ENCODE peak calls at places on chromosome 7, in seven cellular contexts. G is osteocyte, S is nephron progenitor cell, J is psoas muscle, E is left lung, T is mammary epithelial cell, W is heart left ventricle. Z is an unnamed sample.

GRCh38 chr7:30816291-30817059 is 45.3 kb downstream of the MINDY4 start:
- DNase-seq in J (peak; percentile 60), S (no peak), G (peak; percentile 66), T (no peak), E (no peak), W (no peak), Z (no peak)

GRCh38 chr7:32347244-32347828 is 142.8 kb downstream of the LSM5 start:
- DNase-seq in E (no peak), J (no peak), S (peak; percentile 46), G (no peak), T (no peak), W (no peak), Z (no peak)

GRCh38 chr7:23072043-23072442 is 33.5 kb upstream of the KLHL7 start:
- DNase-seq in G (no peak), S (no peak), W (no peak), E (no peak), J (no peak), T (no peak), Z (no peak)

GRCh38 chr7:30040938-30041337 is 12.7 kb downstream of the PLEKHA8 start:
- DNase-seq in S (no peak), G (no peak), W (no peak), E (no peak), J (no peak), T (no peak), Z (no peak)

GRCh38 chr7:20284398-20285143 is 46.1 kb upstream of the ITGB8 start:
- DNase-seq in T (peak; percentile 75), E (no peak), G (no peak), J (no peak), W (no peak), S (no peak), Z (no peak)

GRCh38 chr7:155119801-155120382 is 49.8 kb downstream of the HTR5A start:
- DNase-seq in W (no peak), J (no peak), S (no peak), G (no peak), T (no peak), E (no peak), Z (no peak)

GRCh38 chr7:116524609-116525297 is at the start of gene CAV1:
- DNase-seq in S (peak; percentile 44), J (peak; percentile 83), T (peak; percentile 98), E (peak; percentile 78), G (peak; percentile 96), W (peak; percentile 91), Z (peak; percentile 39)

GRCh38 chr7:11458736-11459483 is 373.1 kb downstream of the THSD7A start:
- DNase-seq in E (no peak), J (no peak), G (no peak), S (no peak), T (peak; percentile 71), W (no peak), Z (no peak)

GRCh38 chr7:150428671-150429451 is 21.6 kb upstream of the GIMAP8 start:
- DNase-seq in E (peak; percentile 57), T (peak; percentile 82), G (peak; percentile 85), W (no peak), J (no peak), S (no peak), Z (no peak)

GRCh38 chr7:64849250-64849923 is 53.7 kb upstream of the ZNF273 start:
- DNase-seq in E (no peak), J (peak; percentile 37), G (no peak), T (peak; percentile 94), S (no peak), W (no peak), Z (no peak)

GRCh38 chr7:157547102-157547501 is 210.3 kb downstream of the DNAJB6 start:
- DNase-seq in W (no peak), G (no peak), E (peak; percentile 10), J (no peak), T (no peak), S (no peak), Z (no peak)

GRCh38 chr7:78039791-78040776 is 241.5 kb downstream of the PHTF2 start:
- DNase-seq in E (no peak), S (no peak), T (no peak), G (no peak), J (peak; percentile 23), W (peak; percentile 71), Z (peak; percentile 63)

GRCh38 chr7:84548366-84549085 is 353.9 kb upstream of the SEMA3A start:
- DNase-seq in G (no peak), J (no peak), W (no peak), E (no peak), T (peak; percentile 9), S (no peak), Z (no peak)

GRCh38 chr7:151114151-151115090 is 28.1 kb downstream of the AGAP3 start:
- DNase-seq in G (no peak), T (peak; percentile 80), E (peak; percentile 62), S (peak; percentile 56), J (no peak), W (peak; percentile 57), Z (peak; percentile 49)

DNA sequence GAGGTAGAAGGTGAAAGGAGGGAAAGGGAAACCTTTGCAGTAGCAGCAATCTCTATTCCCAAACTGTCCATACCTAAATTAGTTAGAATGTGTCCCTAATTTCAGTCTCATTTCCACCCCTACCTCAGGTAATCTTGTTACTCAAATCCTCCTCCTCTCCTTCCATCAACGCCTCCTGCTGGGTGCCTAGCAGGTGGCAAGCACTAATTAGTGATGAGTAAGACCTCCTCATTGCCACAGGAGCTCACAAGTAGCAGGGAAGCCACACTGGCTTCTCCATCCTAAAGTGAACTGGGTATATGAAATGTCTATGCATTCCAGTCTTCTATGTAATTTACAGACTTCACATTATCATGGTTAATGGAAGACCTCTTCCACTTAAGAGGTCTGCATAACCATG is 25.7 kb upstream of the FAM133B start:
- DNase-seq in S (no peak), G (no peak), W (no peak), J (no peak), E (no peak), T (no peak), Z (no peak)
- TF ChIP-seq CTCF in S (no peak), G (no peak), W (no peak), J (no peak), E (no peak), T (no peak), Z (no peak)

GRCh38 chr7:13407911-13408310 is 581.6 kb downstream of the ETV1 start:
- DNase-seq in T (no peak), W (no peak), E (no peak), G (no peak), J (no peak), S (no peak), Z (no peak)

GRCh38 chr7:13411641-13412040 is 577.8 kb downstream of the ETV1 start:
- DNase-seq in G (no peak), J (no peak), E (no peak), T (no peak), W (no peak), S (no peak), Z (no peak)

GRCh38 chr7:13414661-13415105 is 574.8 kb downstream of the ETV1 start:
- DNase-seq in S (no peak), T (peak; percentile 44), W (no peak), J (no peak), E (no peak), G (no peak), Z (no peak)

GRCh38 chr7:13414181-13414580 is 575.3 kb downstream of the ETV1 start:
- DNase-seq in W (no peak), E (no peak), T (no peak), S (no peak), G (no peak), J (no peak), Z (no peak)

GRCh38 chr7:13411151-13411550 is 578.3 kb downstream of the ETV1 start:
- DNase-seq in T (no peak), G (no peak), W (no peak), E (no peak), S (no peak), J (no peak), Z (no peak)
- TF ChIP-seq CTCF in T (no peak), G (peak; percentile 13), W (no peak), E (no peak), S (no peak), J (no peak), Z (no peak)

GRCh38 chr7:72476608-72477305 is 64.6 kb upstream of the CALN1 start:
- DNase-seq in G (peak; percentile 57), S (no peak), T (no peak), J (no peak), E (no peak), W (no peak), Z (no peak)

DNA sequence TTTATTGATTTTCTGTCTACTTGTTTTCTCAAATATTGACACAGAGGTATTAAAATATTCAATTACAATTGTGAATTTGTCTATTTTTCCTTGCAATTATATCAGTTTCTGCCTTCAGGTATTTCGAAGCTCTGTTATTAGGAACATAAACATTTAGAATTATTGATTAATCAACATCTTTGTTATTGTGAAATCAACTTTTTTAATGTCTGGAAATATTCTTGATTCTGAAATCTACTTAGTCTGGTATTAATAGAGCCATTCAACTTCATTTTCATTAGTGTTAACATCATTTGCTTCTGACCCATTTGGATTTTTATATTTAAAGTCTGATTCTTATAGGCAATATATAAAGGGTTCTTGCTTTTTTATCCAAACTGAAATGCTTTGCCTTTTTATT is 69.8 kb upstream of the CALN1 start:
- DNase-seq in T (no peak), E (no peak), J (no peak), S (no peak), G (no peak), W (no peak), Z (no peak)
- TF ChIP-seq CTCF in T (no peak), E (no peak), J (no peak), S (no peak), G (no peak), W (no peak), Z (no peak)

GRCh38 chr7:75646551-75647102 is 92.1 kb downstream of the HIP1 start:
- DNase-seq in J (no peak), W (no peak), S (no peak), T (no peak), E (no peak), G (no peak), Z (no peak)
- TF ChIP-seq CTCF in J (no peak), W (no peak), S (no peak), T (no peak), E (no peak), G (no peak), Z (no peak)

DNA sequence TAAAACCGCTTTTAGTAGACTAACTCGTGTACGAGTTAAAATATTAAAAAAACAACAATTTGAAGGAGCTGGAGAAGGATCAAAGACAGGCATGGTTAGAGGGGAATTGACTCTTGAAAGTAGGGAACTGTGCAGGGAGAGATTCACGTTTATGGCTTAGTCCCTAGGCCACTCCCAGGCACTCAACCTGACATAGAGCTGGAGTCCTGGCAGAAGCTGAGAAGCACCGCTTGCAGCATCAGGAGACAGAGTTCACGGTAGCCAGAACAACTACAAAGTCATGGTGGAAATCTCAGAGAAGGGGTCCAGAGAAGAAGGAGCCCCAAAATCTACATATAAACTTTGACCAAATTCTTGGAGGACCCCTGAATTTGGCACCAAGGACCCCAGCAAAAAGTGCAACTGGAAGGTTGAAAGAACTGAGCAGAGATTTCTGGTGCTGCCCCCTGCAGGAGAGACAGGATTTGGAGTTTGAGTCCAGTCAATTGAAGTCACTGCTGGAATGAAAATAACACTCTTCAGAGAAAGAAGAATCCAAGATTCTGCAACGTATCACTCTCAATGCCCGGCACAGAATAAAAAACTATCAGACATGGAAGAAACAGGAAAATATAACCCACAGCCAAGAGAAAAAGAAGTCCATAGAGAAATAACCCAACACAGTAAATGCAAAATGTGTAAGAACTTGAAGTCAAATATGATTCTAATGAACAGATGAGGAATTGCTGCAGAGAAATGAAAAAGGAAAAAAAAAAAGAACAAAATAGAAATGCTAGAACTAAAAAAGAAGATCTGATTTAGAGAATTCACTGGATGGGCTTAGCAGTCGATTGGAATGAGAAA is 493.3 kb upstream of the PODXL start:
- DNase-seq in E (no peak), T (no peak), W (no peak), S (peak; percentile 70), G (no peak), J (no peak), Z (peak; percentile 69)
- TF ChIP-seq CTCF in E (no peak), T (peak; percentile 76), W (peak; percentile 56), S (peak; percentile 60), G (peak; percentile 59), J (peak; percentile 32), Z (peak; percentile 79)

GRCh38 chr7:44213872-44214595 is 13.3 kb downstream of the YKT6 start:
- DNase-seq in S (peak; percentile 36), T (peak; percentile 30), G (no peak), E (no peak), W (no peak), J (no peak), Z (peak; percentile 46)
- TF ChIP-seq CTCF in S (peak; percentile 52), T (peak; percentile 31), G (peak; percentile 53), E (no peak), W (no peak), J (no peak), Z (no peak)